ENCODE peak calls at places on chromosomes 1 and 21, in eight cellular contexts. Y is breast epithelium; T is H7; J is SHP77; U is activated T-helper 1 cell treated with anti-CD3 and anti-CD28 coated beads, Interleukin-12 subunit alpha, Interleukin-12 subunit beta, Interleukin-2, Interleukin-4 antibody, amounts not matched to agents 30 ng/mL and 10 ng/mL and 1 ng/mL, durations not matched to agents 14 hours and 24 hours and 36 hours; M is EH; B is ELR; S is NCI-H774. Z is an unnamed sample.
A peak's percentile ranks its signal among the peaks of the same experiment; 100 is the strongest.

GRCh38 chr1:10074059-10074854 is 41.5 kb downstream of the UBE4B start:
- DNase-seq in Y (no peak), T (no peak), J (no peak), U (peak; percentile 41), M (peak; percentile 98), B (peak; percentile 94), S (no peak), Z (no peak)

GRCh38 chr1:26044414-26044813 is 1.5 kb downstream of the SLC30A2 start:
- DNase-seq in Y (no peak), T (no peak), J (no peak), U (no peak), M (no peak), B (no peak), S (no peak), Z (no peak)

GRCh38 chr1:171787686-171788480 is 6.4 kb downstream of the METTL13 start:
- DNase-seq in Y (no peak), T (no peak), J (no peak), U (no peak), M (no peak), B (no peak), S (no peak), Z (no peak)

GRCh38 chr1:48526045-48526714 is 54.2 kb upstream of the SPATA6 start:
- DNase-seq in Y (no peak), T (no peak), J (peak; percentile 70), U (no peak), M (peak; percentile 3), B (no peak), S (peak; percentile 86), Z (peak; percentile 71)

GRCh38 chr1:156160744-156161181 is 7.4 kb downstream of the SEMA4A start:
- DNase-seq in Y (peak; percentile 73), T (peak; percentile 98), J (no peak), U (peak; percentile 52), M (peak; percentile 83), B (peak; percentile 80), S (peak; percentile 35), Z (peak; percentile 76)

GRCh38 chr1:114956570-114956969 is 73.1 kb upstream of the TSHB start:
- DNase-seq in Y (no peak), T (peak; percentile 24), J (no peak), U (no peak), M (peak; percentile 24), B (peak; percentile 28), S (no peak), Z (no peak)

GRCh38 chr1:201696217-201696761 is 132.7 kb upstream of the IPO9 start:
- DNase-seq in Y (peak; percentile 96), T (no peak), J (no peak), U (no peak), M (peak; percentile 99), B (peak; percentile 94), S (no peak), Z (no peak)

GRCh38 chr1:228020686-228021525 is 14.1 kb downstream of the WNT3A start:
- DNase-seq in Y (no peak), T (peak; percentile 61), J (no peak), U (no peak), M (no peak), B (no peak), S (no peak), Z (no peak)

GRCh38 chr21:45192332-45192731 is 95.4 kb downstream of the POFUT2 start:
- DNase-seq in Y (no peak), T (peak; percentile 54), J (no peak), U (no peak), M (no peak), B (peak; percentile 2), S (no peak), Z (no peak)

GRCh38 chr1:244664353-244664752 is 11.4 kb downstream of the DESI2 start:
- DNase-seq in Y (no peak), T (no peak), J (no peak), U (no peak), M (no peak), B (no peak), S (no peak), Z (no peak)

GRCh38 chr1:200302893-200303250 is 107.0 kb downstream of the ZNF281 start:
- DNase-seq in Y (no peak), T (peak; percentile 33), J (no peak), U (no peak), M (peak; percentile 47), B (no peak), S (peak; percentile 52), Z (no peak)

Z was measured in NCI-H1092.